ENCODE peak calls at places on chromosomes 6 and 20, in seven cellular contexts. H, N, S, A, Y, M and P are unnamed samples.

GRCh38 chr6:69693749-69694148 is 103.1 kb downstream of the LMBRD1 start:
- DNase-seq in H (no peak), N (no peak), S (no peak), A (peak), Y (no peak), M (peak), P (no peak)

GRCh38 chr20:62762376-62762775 is 33.9 kb upstream of the MRGBP start:
- DNase-seq in H (no peak), N (no peak), S (no peak), A (no peak), Y (no peak), M (no peak), P (no peak)

GRCh38 chr6:27296106-27296783 is 15.8 kb downstream of the POM121L2 start:
- DNase-seq in H (no peak), N (no peak), S (no peak), A (no peak), Y (peak), M (peak), P (peak)

GRCh38 chr20:31869942-31870702 is at the start of the genes DUSP15 and TTLL9:
- DNase-seq in H (no peak), N (no peak), S (no peak), A (no peak), Y (peak), M (peak), P (peak)

GRCh38 chr20:63819224-63819917 is 11.7 kb downstream of the ZBTB46 start:
- DNase-seq in H (no peak), N (no peak), S (no peak), A (peak), Y (no peak), M (no peak), P (no peak)

GRCh38 chr20:17725094-17725835 is 25.5 kb downstream of the BANF2 start:
- DNase-seq in H (no peak), N (no peak), S (no peak), A (no peak), Y (no peak), M (no peak), P (peak)

GRCh38 chr6:85419046-85419759 is 30.7 kb upstream of the NT5E start:
- DNase-seq in H (no peak), N (no peak), S (no peak), A (no peak), Y (no peak), M (peak), P (no peak)

GRCh38 chr6:11251553-11252358 is 19.3 kb upstream of the NEDD9 start:
- DNase-seq in H (no peak), N (no peak), S (peak), A (peak), Y (no peak), M (peak), P (no peak)

GRCh38 chr20:7775072-7775471 is 165.2 kb downstream of the HAO1 start:
- DNase-seq in H (no peak), N (no peak), S (no peak), A (no peak), Y (no peak), M (peak), P (no peak)

GRCh38 chr20:50759678-50760077 is 28.3 kb downstream of the PARD6B start:
- DNase-seq in H (no peak), N (no peak), S (peak), A (no peak), Y (no peak), M (no peak), P (no peak)

GRCh38 chr20:54174452-54175175 is 828 bp upstream of the CYP24A1 start:
- DNase-seq in H (no peak), N (no peak), S (no peak), A (no peak), Y (no peak), M (no peak), P (no peak)

GRCh38 chr6:44041461-44042260 is 85.6 kb downstream of the MRPL14 start:
- DNase-seq in H (no peak), N (no peak), S (no peak), A (peak), Y (no peak), M (peak), P (no peak)

GRCh38 chr6:57173886-57174510 is 1.9 kb downstream of the BAG2 start:
- DNase-seq in H (no peak), N (no peak), S (no peak), A (peak), Y (no peak), M (peak), P (no peak)